ENCODE peak calls at places on chromosome 9, in four cellular contexts. K is neural crest cell, Z is SK-N-DZ, B is foreskin fibroblast. F is an unnamed sample.

GRCh38 chr9:123609844-123610243 is 253.8 kb downstream of the CRB2 start:
- DNase-seq in K (no peak), Z (no peak), B (peak; percentile 44), F (peak; percentile 72)

GRCh38 chr9:18478517-18479361 is 4.8 kb downstream of the ADAMTSL1 start:
- DNase-seq in K (no peak), Z (no peak), B (peak; percentile 81), F (no peak)

GRCh38 chr9:27160636-27161035 is 51.6 kb downstream of the TEK start:
- DNase-seq in K (no peak), Z (no peak), B (no peak), F (no peak)

GRCh38 chr9:130917171-130917960 is 20.8 kb upstream of the QRFP start:
- DNase-seq in K (no peak), Z (no peak), B (no peak), F (no peak)

GRCh38 chr9:114914139-114914538 is 16.3 kb downstream of the TNFSF8 start:
- DNase-seq in K (no peak), Z (no peak), B (no peak), F (no peak)

GRCh38 chr9:63817622-63818518 is 1467.1 kb downstream of the FOXD4L5 start:
- DNase-seq in K (peak; percentile 35), Z (peak; percentile 50), B (peak; percentile 32), F (peak; percentile 35)

GRCh38 chr9:127451681-127452480 is 571 bp downstream of the LRSAM1 start:
- DNase-seq in K (peak; percentile 32), Z (peak; percentile 61), B (peak; percentile 69), F (peak; percentile 66)

GRCh38 chr9:136049451-136050265 is 45.4 kb downstream of the NACC2 start:
- DNase-seq in K (no peak), Z (no peak), B (no peak), F (peak; percentile 9)

GRCh38 chr9:123414921-123415592 is 59.1 kb downstream of the CRB2 start:
- DNase-seq in K (no peak), Z (no peak), B (peak; percentile 24), F (no peak)

GRCh38 chr9:114250235-114250568 is 72.7 kb upstream of the ORM1 start:
- DNase-seq in K (no peak), Z (no peak), B (peak; percentile 97), F (peak; percentile 51)

GRCh38 chr9:72509053-72509452 is 12.4 kb upstream of the TMC1 start:
- DNase-seq in K (no peak), Z (no peak), B (peak; percentile 56), F (no peak)

GRCh38 chr9:87382902-87383301 is 114.8 kb upstream of the DAPK1 start:
- DNase-seq in K (no peak), Z (no peak), B (no peak), F (no peak)

GRCh38 chr9:23829580-23830458 is 3.8 kb upstream of the ELAVL2 start:
- DNase-seq in K (peak; percentile 46), Z (no peak), B (peak; percentile 3), F (no peak)

GRCh38 chr9:4055055-4055454 is 244.8 kb downstream of the GLIS3 start:
- DNase-seq in K (no peak), Z (no peak), B (no peak), F (no peak)

GRCh38 chr9:137370865-137371520 is 52.0 kb downstream of the EXD3 start:
- DNase-seq in K (peak; percentile 83), Z (peak; percentile 69), B (no peak), F (no peak)

GRCh38 chr9:15222313-15222712 is 84.7 kb downstream of the TTC39B start:
- DNase-seq in K (no peak), Z (no peak), B (peak; percentile 36), F (no peak)

F was measured in BE2C.